ENCODE peak calls at places on chromosome 11, in four cellular contexts. One of them, this sample, is unnamed.

GRCh38 chr11:123183391-123184099 is 11.5 kb downstream of the CLMP start:
- DNase-seq in H1: no peak
- DNase-seq in K562: no peak
- DNase-seq in HepG2: no peak
- DNase-seq in this sample: no peak

GRCh38 chr11:105168457-105168856 is 28.9 kb upstream of the CARD18 start:
- DNase-seq in H1: no peak
- DNase-seq in HepG2: no peak
- DNase-seq in K562: no peak
- DNase-seq in this sample: no peak

GRCh38 chr11:33685061-33685460 is 15.6 kb downstream of the C11orf91 start:
- DNase-seq in H1: no peak
- DNase-seq in HepG2: no peak
- DNase-seq in K562: no peak
- DNase-seq in this sample: no peak

GRCh38 chr11:128492903-128493569 is 94.3 kb downstream of the ETS1 start:
- DNase-seq in HepG2: no peak
- DNase-seq in K562: no peak
- DNase-seq in H1: no peak
- DNase-seq in this sample: no peak

GRCh38 chr11:133669371-133670046 is 137.2 kb upstream of the OPCML start:
- DNase-seq in H1: no peak
- DNase-seq in K562: no peak
- DNase-seq in HepG2: no peak
- DNase-seq in this sample: no peak

GRCh38 chr11:2951235-2952110 is 22.3 kb upstream of the PHLDA2 start:
- DNase-seq in H1: no peak
- DNase-seq in HepG2: no peak
- DNase-seq in K562: no peak
- DNase-seq in this sample: no peak

GRCh38 chr11:10605941-10606381 is 37.5 kb upstream of the LYVE1 start:
- DNase-seq in HepG2: peak; percentile 8
- DNase-seq in K562: peak; percentile 51
- DNase-seq in H1: no peak
- DNase-seq in this sample: peak; percentile 70

GRCh38 chr11:116376547-116376946 is 396.2 kb downstream of the BUD13 start:
- DNase-seq in K562: no peak
- DNase-seq in HepG2: peak; percentile 80
- DNase-seq in H1: no peak
- DNase-seq in this sample: no peak

GRCh38 chr11:2590131-2590950 is 109.5 kb downstream of the KCNQ1OT1 start:
- DNase-seq in K562: no peak
- DNase-seq in HepG2: no peak
- DNase-seq in H1: no peak
- DNase-seq in this sample: no peak

GRCh38 chr11:44727373-44728084 is 767 bp downstream of the TSPAN18 start:
- DNase-seq in HepG2: peak; percentile 16
- DNase-seq in K562: peak; percentile 77
- DNase-seq in H1: peak; percentile 93
- DNase-seq in this sample: peak; percentile 32

GRCh38 chr11:44728085-44728410 is 1.3 kb downstream of the TSPAN18 start:
- DNase-seq in H1: no peak
- DNase-seq in K562: no peak
- DNase-seq in HepG2: no peak
- DNase-seq in this sample: no peak

GRCh38 chr11:44725016-44725651 is 1.6 kb upstream of the TSPAN18 start:
- DNase-seq in H1: no peak
- DNase-seq in K562: no peak
- DNase-seq in HepG2: no peak
- DNase-seq in this sample: no peak

GRCh38 chr11:44727114-44727372 is 281 bp downstream of the TSPAN18 start:
- DNase-seq in H1: peak; percentile 58
- DNase-seq in K562: no peak
- DNase-seq in HepG2: no peak
- DNase-seq in this sample: no peak

DNA sequence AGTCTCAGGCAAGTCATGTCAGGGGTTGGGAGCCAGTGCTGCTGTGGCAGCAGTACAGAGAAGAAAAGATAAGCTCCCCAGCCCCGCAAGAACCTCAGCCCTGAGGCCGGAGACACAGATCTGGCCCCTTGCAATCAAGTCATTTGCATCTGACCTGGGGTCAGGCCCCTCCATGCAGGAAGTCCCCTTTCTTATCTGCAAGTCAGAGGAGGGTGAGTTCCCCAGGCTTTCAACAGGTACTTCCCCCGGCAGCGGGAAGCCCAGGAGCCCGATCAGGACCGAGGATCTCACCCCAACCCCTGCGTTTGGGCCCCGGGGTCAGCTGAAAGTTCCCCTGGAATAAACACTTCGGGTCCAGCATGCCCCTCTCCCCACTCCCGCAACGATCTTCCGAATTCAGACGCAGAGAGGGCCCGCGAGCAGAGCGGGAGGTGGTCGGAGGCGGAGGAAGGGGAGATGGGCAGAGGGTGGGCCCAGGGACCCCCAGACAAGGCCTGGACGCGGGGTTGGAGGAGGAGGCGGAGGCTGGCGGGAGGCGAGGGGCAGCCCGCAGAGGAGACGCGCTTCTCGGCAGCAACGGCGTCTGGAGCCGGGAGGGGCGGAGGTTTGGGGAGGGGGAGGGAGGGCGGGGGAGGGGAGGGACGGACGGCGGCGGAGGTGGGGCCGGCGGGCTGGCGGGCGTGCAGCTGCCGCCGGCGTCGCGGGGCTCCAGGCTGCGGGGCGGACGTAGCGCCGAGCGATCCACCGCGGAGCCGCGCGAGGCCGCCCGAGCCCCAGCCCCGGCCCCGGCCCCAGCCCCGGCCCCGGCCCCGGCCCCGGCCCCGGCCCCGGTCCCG is at the start of gene TSPAN18:
- DNase-seq in H1: peak; percentile 83
- DNase-seq in K562: peak; percentile 58
- DNase-seq in HepG2: no peak
- DNase-seq in this sample: no peak
- TF ChIP-seq POLR2AphosphoS5 in H1: no peak
- TF ChIP-seq POLR2AphosphoS5 in K562: no peak
- TF ChIP-seq POLR2AphosphoS5 in HepG2: no peak
- TF ChIP-seq POLR2AphosphoS5 in this sample: no peak

DNA sequence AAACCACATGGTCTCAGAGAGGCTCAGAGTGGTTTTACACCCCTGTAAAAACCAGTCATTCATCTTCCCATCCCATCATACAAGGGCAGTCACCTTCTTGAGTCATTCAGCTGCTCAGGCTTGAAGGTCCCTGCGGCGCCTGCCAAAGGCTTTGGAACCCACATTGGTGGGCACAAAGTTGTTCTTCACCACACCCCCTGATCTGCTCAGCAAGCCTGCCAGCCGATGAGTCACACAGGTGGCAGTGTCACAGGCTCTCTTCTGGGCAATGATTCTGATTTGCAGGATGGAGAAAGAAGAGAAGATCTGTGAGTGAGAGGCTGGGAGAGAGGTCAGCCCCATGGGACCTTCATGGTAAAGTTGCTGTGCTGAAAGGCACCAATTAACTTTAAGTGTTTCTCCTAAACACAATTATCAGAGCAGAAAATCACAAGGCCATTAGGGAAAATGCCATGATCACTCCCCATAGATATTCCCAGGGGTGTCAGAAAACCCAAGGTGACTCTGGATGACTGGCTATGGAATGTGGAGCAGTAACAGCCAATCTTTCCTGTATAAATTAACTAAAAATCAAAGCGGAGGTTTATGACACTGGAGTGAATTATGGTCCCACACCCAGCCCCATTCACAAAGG is 4.5 kb downstream of the CALCA start:
- DNase-seq in HepG2: no peak
- DNase-seq in H1: no peak
- DNase-seq in K562: no peak
- DNase-seq in this sample: no peak
- TF ChIP-seq GABPA in HepG2: no peak
- TF ChIP-seq GABPA in H1: no peak
- TF ChIP-seq GABPA in K562: no peak
- TF ChIP-seq GABPA in this sample: no peak

GRCh38 chr11:96337541-96338530 is 5.2 kb downstream of the MAML2 start:
- DNase-seq in K562: peak; percentile 73
- DNase-seq in HepG2: no peak
- DNase-seq in H1: no peak
- DNase-seq in this sample: no peak
- H3K4me3 ChIP-seq in K562: no peak overlapping the region
- H3K4me3 ChIP-seq in HepG2: peak overlapping the region; percentile 84
- H3K4me3 ChIP-seq in H1: no peak overlapping the region
- H3K4me3 ChIP-seq in this sample: no peak overlapping the region

DNA sequence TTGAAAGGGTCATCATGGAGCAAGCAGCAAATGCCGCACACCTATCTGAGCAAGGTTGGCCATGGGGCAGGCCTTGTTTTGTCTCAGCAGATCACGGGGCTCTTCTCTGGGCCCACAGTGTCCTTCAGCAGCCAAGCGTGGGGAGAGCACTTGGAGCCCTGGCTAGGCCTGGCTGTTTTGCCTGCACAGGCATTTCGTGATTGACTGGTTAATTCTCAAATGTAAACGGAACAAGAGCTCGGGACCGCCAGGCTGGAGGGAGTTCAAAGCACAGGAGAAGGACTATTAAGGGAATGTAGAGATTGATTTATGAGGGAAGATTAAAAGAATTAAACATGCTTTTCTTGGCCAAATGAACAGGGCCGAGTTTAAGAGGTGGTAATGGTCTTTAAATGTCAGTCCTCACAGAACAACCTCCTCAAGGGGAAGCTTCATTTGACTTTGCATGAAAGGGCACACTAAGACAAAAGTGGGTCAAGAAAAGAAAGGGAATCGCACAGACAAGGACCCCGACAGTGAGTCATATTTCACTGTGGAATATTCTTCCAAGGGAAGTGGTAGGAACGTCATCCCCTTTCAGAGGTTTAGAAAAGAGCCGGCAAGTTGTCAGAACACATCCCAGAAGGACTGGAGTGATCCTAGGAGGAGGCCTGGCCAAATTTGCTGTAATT is 20.7 kb downstream of the SPON1 start:
- DNase-seq in H1: no peak
- DNase-seq in K562: no peak
- DNase-seq in HepG2: no peak
- DNase-seq in this sample: no peak
- TF ChIP-seq POLR2AphosphoS5 in H1: no peak
- TF ChIP-seq POLR2AphosphoS5 in K562: no peak
- TF ChIP-seq POLR2AphosphoS5 in HepG2: no peak
- TF ChIP-seq POLR2AphosphoS5 in this sample: no peak

GRCh38 chr11:19380375-19380774 is 139.6 kb upstream of the E2F8 start:
- DNase-seq in H1: no peak
- DNase-seq in K562: no peak
- DNase-seq in HepG2: no peak
- DNase-seq in this sample: no peak
- TF ChIP-seq GABPA in H1: no peak
- TF ChIP-seq GABPA in K562: no peak
- TF ChIP-seq GABPA in HepG2: no peak
- TF ChIP-seq GABPA in this sample: no peak

DNA sequence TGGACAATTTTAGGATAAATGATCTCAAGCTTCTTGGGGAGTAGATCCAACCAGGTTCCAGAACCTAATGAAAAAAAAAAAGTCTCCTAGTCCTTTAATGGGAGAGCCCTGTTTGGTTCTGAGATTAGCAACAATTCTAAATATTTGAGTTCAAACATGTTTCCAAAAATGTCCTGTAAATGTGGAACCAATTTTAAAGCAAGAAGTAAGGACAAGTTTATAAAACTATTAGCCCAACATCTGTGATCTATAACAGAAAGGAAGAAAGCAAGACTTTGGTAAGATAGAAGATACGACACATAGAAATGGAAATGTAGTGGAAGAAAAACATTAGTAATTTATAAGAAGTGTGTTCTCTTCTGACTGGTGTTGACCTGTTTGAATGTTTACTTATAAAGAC is 79.7 kb upstream of the SLC5A12 start:
- DNase-seq in H1: no peak
- DNase-seq in K562: no peak
- DNase-seq in HepG2: no peak
- DNase-seq in this sample: no peak
- H3K4me3 ChIP-seq in H1: no peak overlapping the region
- H3K4me3 ChIP-seq in K562: no peak overlapping the region
- H3K4me3 ChIP-seq in HepG2: no peak overlapping the region
- H3K4me3 ChIP-seq in this sample: no peak overlapping the region

GRCh38 chr11:46710821-46711269 is 8.2 kb upstream of the F2 start:
- DNase-seq in HepG2: no peak
- DNase-seq in K562: no peak
- DNase-seq in H1: no peak
- DNase-seq in this sample: no peak

GRCh38 chr11:46718155-46719019 is 626 bp upstream of the F2 start:
- DNase-seq in HepG2: peak; percentile 98
- DNase-seq in K562: no peak
- DNase-seq in H1: peak; percentile 46
- DNase-seq in this sample: no peak

GRCh38 chr11:46711288-46711687 is 7.7 kb upstream of the F2 start:
- DNase-seq in HepG2: no peak
- DNase-seq in K562: no peak
- DNase-seq in H1: no peak
- DNase-seq in this sample: no peak

DNA sequence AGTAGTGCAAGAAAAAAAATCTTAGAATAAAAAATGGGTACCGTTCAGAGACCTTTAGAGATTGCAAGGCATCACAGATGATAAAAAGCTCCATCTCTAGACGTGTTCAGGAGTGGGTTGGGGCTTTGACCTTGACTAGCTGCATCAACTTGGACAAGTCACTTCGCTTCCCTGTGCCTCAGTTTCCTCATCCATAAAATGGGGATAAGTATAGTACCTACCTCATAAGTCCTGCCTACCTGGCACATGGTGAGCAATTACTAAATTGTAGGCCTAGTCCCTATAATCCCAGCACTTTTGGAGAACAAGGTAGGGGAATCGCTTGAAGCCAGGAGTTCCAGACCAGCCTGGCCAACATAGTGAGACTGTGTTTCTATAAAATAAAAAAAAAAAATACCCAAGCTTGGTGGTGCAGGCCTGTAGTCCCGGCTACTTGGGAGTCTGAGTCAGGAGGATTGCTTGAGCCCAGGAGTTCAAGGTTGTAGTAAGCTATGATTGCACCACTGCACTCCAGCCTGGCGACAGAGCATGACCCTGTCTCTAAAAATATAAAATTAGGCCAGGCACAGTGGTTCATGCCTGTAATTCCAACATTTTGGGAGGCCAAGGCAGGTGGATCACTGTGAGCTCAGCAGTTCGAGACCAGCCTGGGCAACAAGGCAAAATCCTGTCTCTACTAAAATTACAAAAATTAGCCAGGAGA is 6.0 kb upstream of the F2 start:
- DNase-seq in HepG2: no peak
- DNase-seq in H1: no peak
- DNase-seq in K562: no peak
- DNase-seq in this sample: no peak
- TF ChIP-seq POLR2AphosphoS5 in HepG2: no peak
- TF ChIP-seq POLR2AphosphoS5 in H1: no peak
- TF ChIP-seq POLR2AphosphoS5 in K562: no peak
- TF ChIP-seq POLR2AphosphoS5 in this sample: no peak

GRCh38 chr11:21783954-21784353 is 408.9 kb upstream of the ANO5 start:
- DNase-seq in H1: no peak
- DNase-seq in K562: no peak
- DNase-seq in HepG2: no peak
- DNase-seq in this sample: no peak
- TF ChIP-seq GABPA in H1: no peak
- TF ChIP-seq GABPA in K562: no peak
- TF ChIP-seq GABPA in HepG2: no peak
- TF ChIP-seq GABPA in this sample: no peak